ENCODE peak calls at places on chromosomes 1 and 21, in four cellular contexts. R is heart right ventricle; H is right cardiac atrium; K is CD8-positive, alpha-beta T cell. Q is an unnamed sample.

GRCh38 chr1:245026252-245026651 is 128.5 kb upstream of the KIF26B start:
- DNase-seq in K (no peak), R (no peak), H (no peak), Q (no peak)

GRCh38 chr1:10678395-10678794 is 118.1 kb downstream of the CASZ1 start:
- DNase-seq in H (no peak), R (no peak), K (no peak), Q (no peak)

GRCh38 chr1:145961109-145961424 is 3.2 kb upstream of the LIX1L start:
- DNase-seq in K (no peak), H (peak; percentile 70), R (peak; percentile 17), Q (peak; percentile 54)

GRCh38 chr1:94183197-94183815 is 54.1 kb downstream of the ARHGAP29 start:
- DNase-seq in R (no peak), H (no peak), K (no peak), Q (no peak)

GRCh38 chr1:225882699-225883615 is 777 bp upstream of the TMEM63A start:
- DNase-seq in K (no peak), H (peak; percentile 88), R (peak; percentile 52), Q (peak; percentile 83)

GRCh38 chr1:10561955-10562354 is 87.2 kb downstream of the PEX14 start:
- DNase-seq in K (no peak), R (no peak), H (no peak), Q (no peak)

GRCh38 chr1:38285807-38286530 is 239.4 kb upstream of the POU3F1 start:
- DNase-seq in R (no peak), K (no peak), H (no peak), Q (no peak)

GRCh38 chr1:210201671-210202070 is 30.9 kb upstream of the SERTAD4 start:
- DNase-seq in H (no peak), K (no peak), R (no peak), Q (no peak)

GRCh38 chr1:9371391-9371935 is 78.8 kb downstream of the SPSB1 start:
- DNase-seq in K (no peak), H (peak; percentile 83), R (peak; percentile 63), Q (peak; percentile 90)

GRCh38 chr1:64664287-64664686 is 80.6 kb upstream of the RAVER2 start:
- DNase-seq in R (no peak), K (no peak), H (no peak), Q (no peak)

GRCh38 chr21:16079830-16080229 is 350.0 kb downstream of the USP25 start:
- DNase-seq in K (no peak), R (no peak), H (no peak), Q (no peak)

GRCh38 chr1:72011721-72012120 is 270.6 kb downstream of the NEGR1 start:
- DNase-seq in H (no peak), R (no peak), K (no peak), Q (no peak)

GRCh38 chr1:47678464-47678980 is 240.7 kb downstream of the FOXD2 start:
- DNase-seq in R (no peak), H (no peak), K (no peak), Q (no peak)

GRCh38 chr21:33428669-33429068 is 25.5 kb downstream of the IFNGR2 start:
- DNase-seq in H (no peak), R (no peak), K (no peak), Q (peak; percentile 79)

GRCh38 chr1:236685917-236686814 is at the start of gene ACTN2:
- DNase-seq in H (peak; percentile 91), K (peak; percentile 8), R (peak; percentile 54), Q (peak; percentile 57)

GRCh38 chr1:53681647-53682368 is 57.2 kb downstream of the GLIS1 start:
- DNase-seq in R (peak; percentile 14), K (peak; percentile 5), H (peak; percentile 68), Q (no peak)

GRCh38 chr1:42966688-42967609 is 8.3 kb upstream of the SLC2A1 start:
- DNase-seq in H (no peak), R (no peak), K (no peak), Q (peak; percentile 27)

GRCh38 chr1:167934407-167935251 is 1.9 kb upstream of the DCAF6 start:
- DNase-seq in H (no peak), R (no peak), K (no peak), Q (no peak)

DNA sequence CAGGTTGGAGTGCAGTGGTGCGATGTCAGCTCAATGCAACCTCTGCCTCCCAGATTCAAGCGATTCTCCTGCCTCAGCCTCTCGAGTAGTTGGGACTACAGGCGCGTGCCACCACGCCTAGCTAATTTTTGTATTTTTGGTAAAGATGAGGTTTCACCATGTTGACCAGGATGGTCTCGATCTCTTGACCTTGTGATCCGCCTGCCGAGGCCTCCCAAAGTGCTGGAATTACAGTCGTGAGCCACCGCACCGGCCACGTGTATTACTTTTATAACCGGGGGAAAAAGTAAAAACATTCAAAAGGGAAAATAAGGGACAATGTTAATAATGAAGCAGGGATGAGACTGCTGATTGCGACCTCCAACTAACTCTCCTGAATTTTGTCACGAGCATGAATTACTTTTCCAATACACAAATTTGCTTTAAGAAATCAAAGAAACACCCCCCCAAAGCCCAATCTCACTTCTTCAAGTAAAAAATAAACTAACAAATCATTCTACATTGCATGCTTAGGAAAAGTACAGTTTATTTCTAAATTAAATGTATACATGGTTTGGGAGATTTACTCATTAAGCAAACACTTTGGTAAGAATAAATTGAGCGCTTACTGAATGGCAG is 550 bp upstream of the ZBED6 start:
- DNase-seq in H (no peak), R (peak; percentile 7), K (no peak), Q (no peak)
- H3K4me3 ChIP-seq in H (peak overlapping the region; percentile 42), R (peak overlapping the region; percentile 69), K (peak overlapping the region; percentile 67), Q (no peak overlapping the region)

GRCh38 chr1:213986020-213986924 is 1.5 kb upstream of the PROX1 start:
- DNase-seq in K (no peak), R (no peak), H (no peak), Q (no peak)

GRCh38 chr1:213983589-213984386 is 4.0 kb upstream of the PROX1 start:
- DNase-seq in K (no peak), R (no peak), H (peak; percentile 54), Q (no peak)

GRCh38 chr1:213985181-213986019 is 2.4 kb upstream of the PROX1 start:
- DNase-seq in H (peak; percentile 64), R (no peak), K (no peak), Q (peak; percentile 69)

GRCh38 chr1:213982814-213983588 is 4.8 kb upstream of the PROX1 start:
- DNase-seq in K (no peak), R (no peak), H (peak; percentile 75), Q (peak; percentile 73)

GRCh38 chr1:213984387-213985180 is 3.2 kb upstream of the PROX1 start:
- DNase-seq in H (no peak), K (no peak), R (no peak), Q (no peak)
- H3K4me3 ChIP-seq in H (no peak overlapping the region), K (no peak overlapping the region), R (peak overlapping the region; percentile 34), Q (no peak overlapping the region)

DNA sequence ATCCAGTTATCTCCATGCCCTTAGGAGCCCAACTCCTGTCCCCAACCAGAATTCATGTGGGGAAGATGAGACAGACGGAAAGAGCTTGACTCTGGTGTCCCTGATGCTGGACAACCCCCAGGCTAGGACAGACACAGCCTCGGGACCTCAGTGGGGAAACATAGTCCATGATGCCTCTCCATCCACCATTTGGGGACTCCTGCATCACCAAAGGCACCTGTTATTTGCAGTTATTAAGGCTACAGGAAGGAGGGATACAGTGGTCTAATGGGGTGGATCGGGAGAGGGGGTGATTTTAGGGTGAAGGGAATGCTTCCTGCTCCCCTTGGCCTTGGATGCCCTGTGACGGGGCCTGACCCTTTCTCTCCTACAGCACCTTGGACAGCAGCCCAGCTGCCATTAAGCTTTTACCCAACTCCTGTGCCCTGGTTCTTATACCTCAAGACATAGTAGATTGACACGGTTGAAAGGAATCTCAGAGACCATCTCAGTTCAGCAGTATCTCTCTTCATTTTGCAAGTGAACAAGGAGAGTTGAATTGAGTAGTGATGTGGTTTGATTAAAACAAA is 111.6 kb downstream of the MATN1 start:
- DNase-seq in K (no peak), H (no peak), R (no peak), Q (no peak)
- H3K4me3 ChIP-seq in K (no peak overlapping the region), H (no peak overlapping the region), R (no peak overlapping the region), Q (no peak overlapping the region)

GRCh38 chr1:54926955-54927354 is 40.0 kb upstream of the DHCR24 start:
- DNase-seq in H (no peak), K (no peak), R (no peak), Q (no peak)
- H3K4me3 ChIP-seq in H (no peak overlapping the region), K (no peak overlapping the region), R (no peak overlapping the region), Q (no peak overlapping the region)

GRCh38 chr1:3062616-3063378 is 6.2 kb upstream of the PRDM16 start:
- DNase-seq in R (no peak), K (no peak), H (peak; percentile 49), Q (peak; percentile 44)
- H3K4me3 ChIP-seq in R (peak overlapping the region; percentile 38), K (no peak overlapping the region), H (peak overlapping the region; percentile 3), Q (no peak overlapping the region)

DNA sequence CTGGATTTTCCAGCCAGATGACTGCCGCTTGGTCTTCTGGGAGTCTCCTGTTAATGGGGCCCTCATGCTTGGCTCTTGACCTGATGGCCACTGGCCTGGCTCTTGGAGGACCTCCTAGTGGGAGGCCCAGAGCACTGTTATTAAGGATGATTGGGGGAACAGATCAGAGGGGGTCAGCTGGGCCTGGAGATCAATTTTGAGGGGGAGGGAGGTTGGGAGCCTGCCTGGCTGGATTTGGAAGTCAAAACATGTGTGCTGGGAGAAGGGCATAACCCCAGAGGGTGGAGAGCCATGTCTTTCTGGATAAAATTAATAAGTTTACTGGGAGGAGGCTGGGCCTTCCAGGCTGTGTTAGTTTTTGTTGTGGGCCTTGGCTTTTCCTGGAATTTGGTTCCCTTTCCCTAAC is 1.3 kb downstream of the FGGY start:
- DNase-seq in H (peak; percentile 74), R (peak; percentile 36), K (no peak), Q (no peak)
- H3K4me3 ChIP-seq in H (no peak overlapping the region), R (no peak overlapping the region), K (no peak overlapping the region), Q (no peak overlapping the region)

GRCh38 chr1:234495231-234495990 is 16.4 kb upstream of the TARBP1 start:
- DNase-seq in K (no peak), R (no peak), H (no peak), Q (no peak)
- H3K4me3 ChIP-seq in K (no peak overlapping the region), R (no peak overlapping the region), H (no peak overlapping the region), Q (no peak overlapping the region)

DNA sequence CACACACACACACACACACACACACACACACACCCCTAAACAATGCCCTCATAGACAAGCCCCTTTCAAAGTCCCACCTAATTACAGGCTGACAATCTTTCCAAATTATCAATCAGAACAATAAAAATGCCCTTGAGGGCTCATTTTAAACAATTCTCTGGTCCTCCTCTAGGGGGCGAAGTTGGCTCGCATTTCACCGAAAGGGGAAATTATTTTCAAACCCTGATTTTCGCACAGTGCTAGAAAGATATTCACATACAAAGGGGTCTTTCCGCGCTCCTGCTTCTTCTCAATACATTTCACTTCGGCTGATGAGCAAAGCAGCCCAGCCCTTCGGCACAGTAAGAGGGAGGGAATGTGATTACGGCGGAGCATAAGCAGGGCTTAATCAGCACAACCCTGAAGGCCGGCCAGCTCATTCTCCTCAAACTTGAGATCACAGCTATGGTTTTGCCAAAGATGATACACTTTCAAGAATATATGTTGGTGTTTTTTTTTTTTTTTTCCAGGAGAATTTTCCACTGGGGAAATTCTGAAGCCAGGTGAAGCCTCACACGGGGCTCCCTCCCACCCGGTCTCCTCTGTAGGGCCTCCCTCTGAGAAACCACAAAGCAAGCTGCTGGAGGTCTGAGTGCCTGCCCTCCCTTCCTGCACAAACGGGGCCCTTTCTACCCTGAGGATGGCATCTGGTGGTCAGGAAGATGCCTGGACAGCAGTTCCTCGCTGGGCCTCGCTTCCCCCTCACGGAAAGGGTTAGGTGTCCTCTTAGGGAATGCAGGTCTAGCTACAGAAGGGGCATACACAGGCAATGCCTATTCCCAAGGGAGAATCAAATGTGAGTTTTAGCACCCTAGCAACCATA is 66.9 kb downstream of the GNG12 start:
- DNase-seq in H (no peak), R (peak; percentile 32), K (no peak), Q (peak; percentile 83)
- H3K4me3 ChIP-seq in H (peak overlapping the region; percentile 24), R (peak overlapping the region; percentile 36), K (peak overlapping the region; percentile 38), Q (no peak overlapping the region)